ENCODE peak calls at places on chromosomes 2 and 18, in four cellular contexts. X is foreskin fibroblast, V is M059J, C is A549. H is an unnamed sample.

GRCh38 chr18:37483221-37483971 is 82.2 kb downstream of the CELF4 start:
- DNase-seq in X (peak), V (peak), C (no peak), H (peak)

GRCh38 chr2:2588777-2589176 is 257.7 kb upstream of the MYT1L start:
- DNase-seq in X (no peak), V (no peak), C (no peak), H (no peak)

GRCh38 chr2:171939058-171939753 is 16.9 kb downstream of the HAT1 start:
- DNase-seq in X (no peak), V (no peak), C (no peak), H (no peak)

GRCh38 chr2:190511104-190511503 is 23.4 kb downstream of the NEMP2 start:
- DNase-seq in X (peak), V (peak), C (peak), H (no peak)

GRCh38 chr2:112204411-112204810 is 50.4 kb downstream of the ZC3H8 start:
- DNase-seq in X (no peak), V (peak), C (no peak), H (no peak)

GRCh38 chr2:27992787-27993747 is 102.5 kb downstream of the BABAM2 start:
- DNase-seq in X (peak), V (peak), C (peak), H (peak)

GRCh38 chr2:65204461-65205230 is 23.0 kb upstream of the ACTR2 start:
- DNase-seq in X (no peak), V (no peak), C (no peak), H (no peak)

GRCh38 chr2:118112771-118113334 is 24.6 kb downstream of the INSIG2 start:
- DNase-seq in X (peak), V (peak), C (peak), H (no peak)

GRCh38 chr2:26607698-26608097 is 33.5 kb downstream of the CIB4 start:
- DNase-seq in X (no peak), V (no peak), C (no peak), H (no peak)

GRCh38 chr2:217920879-217921603 is 81.8 kb downstream of the TNS1 start:
- DNase-seq in X (no peak), V (peak), C (no peak), H (peak)

GRCh38 chr18:34122724-34123334 is 101.9 kb downstream of the NOL4 start:
- DNase-seq in X (peak), V (peak), C (peak), H (peak)

GRCh38 chr2:140659293-140659692 is 1471.5 kb downstream of the LRP1B start:
- DNase-seq in X (no peak), V (no peak), C (no peak), H (no peak)

GRCh38 chr2:218152777-218153176 is 14.0 kb downstream of the CXCR1 start:
- DNase-seq in X (no peak), V (no peak), C (no peak), H (no peak)

GRCh38 chr2:23411752-23412431 is 26.9 kb downstream of the KLHL29 start:
- DNase-seq in X (peak), V (peak), C (no peak), H (no peak)

GRCh38 chr2:178331474-178332431 is 119.2 kb downstream of the PRKRA start:
- DNase-seq in X (no peak), V (no peak), C (no peak), H (no peak)

GRCh38 chr18:40938615-40939014 is 1016.4 kb upstream of the PIK3C3 start:
- DNase-seq in X (no peak), V (no peak), C (no peak), H (no peak)

GRCh38 chr2:59584958-59585357 is 968.5 kb downstream of the BCL11A start:
- DNase-seq in X (no peak), V (no peak), C (no peak), H (peak)

GRCh38 chr2:157444643-157445040 is 753 bp upstream of the CYTIP start:
- DNase-seq in X (no peak), V (no peak), C (no peak), H (no peak)

GRCh38 chr2:240558229-240558885 is 569 bp upstream of the ANKMY1 start:
- DNase-seq in X (no peak), V (no peak), C (no peak), H (no peak)

GRCh38 chr2:46803911-46804670 is 111.5 kb downstream of the MCFD2 start:
- DNase-seq in X (peak), V (peak), C (no peak), H (no peak)

GRCh38 chr2:236568068-236568921 is 1.3 kb upstream of the ACKR3 start:
- DNase-seq in X (peak), V (no peak), C (no peak), H (no peak)

GRCh38 chr2:127640082-127641072 is 5.6 kb upstream of the GPR17 start:
- DNase-seq in X (peak), V (no peak), C (no peak), H (peak)

GRCh38 chr2:191677091-191677645 is 768 bp upstream of the NABP1 start:
- DNase-seq in X (peak), V (peak), C (peak), H (peak)

GRCh38 chr2:230864605-230865323 is at the start of gene ITM2C:
- DNase-seq in X (peak), V (peak), C (peak), H (peak)

GRCh38 chr18:3014501-3015202 is 1.7 kb upstream of the LPIN2 start:
- DNase-seq in X (peak), V (no peak), C (no peak), H (no peak)

GRCh38 chr2:19488009-19488691 is 129.7 kb upstream of the OSR1 start:
- DNase-seq in X (peak), V (peak), C (peak), H (no peak)

GRCh38 chr2:144644549-144644948 is 124.6 kb upstream of the ZEB2 start:
- DNase-seq in X (no peak), V (no peak), C (no peak), H (no peak)

GRCh38 chr18:37335337-37335736 is 230.3 kb downstream of the CELF4 start:
- DNase-seq in X (no peak), V (peak), C (no peak), H (peak)

GRCh38 chr2:223165423-223166214 is 113.6 kb downstream of the KCNE4 start:
- DNase-seq in X (no peak), V (no peak), C (no peak), H (no peak)

GRCh38 chr2:218979846-218980738 is 4.9 kb downstream of the FEV start:
- DNase-seq in X (peak), V (peak), C (peak), H (peak)

H was measured in iPS-NIHi11.